ENCODE peak calls at places on chromosomes 6 and 20, in five cellular contexts. One of them, this sample, is unnamed.

GRCh38 chr20:32485770-32486248 is 99.3 kb downstream of the NOL4L start:
- ATAC-seq in activated CD4-positive, CD25-positive, alpha-beta regulatory T cell treated with anti-CD3 and anti-CD28 coated beads, Interleukin-2, amount 50 U/mL, for 24 hours: no peak
- ATAC-seq in sciatic nerve: no peak
- ATAC-seq in activated CD4-positive, alpha-beta T cell treated with anti-CD3 and anti-CD28 coated beads for 36 hours: no peak
- ATAC-seq in T-helper 17 cell: no peak
- ATAC-seq in this sample: no peak

GRCh38 chr20:33211817-33212424 is 5.2 kb upstream of the BPIFA3 start:
- ATAC-seq in activated CD4-positive, CD25-positive, alpha-beta regulatory T cell treated with anti-CD3 and anti-CD28 coated beads, Interleukin-2, amount 50 U/mL, for 24 hours: no peak
- ATAC-seq in sciatic nerve: no peak
- ATAC-seq in activated CD4-positive, alpha-beta T cell treated with anti-CD3 and anti-CD28 coated beads for 36 hours: peak; percentile 44
- ATAC-seq in T-helper 17 cell: no peak
- ATAC-seq in this sample: peak; percentile 63

GRCh38 chr6:134217110-134217509 is 100.8 kb downstream of the SGK1 start:
- ATAC-seq in activated CD4-positive, CD25-positive, alpha-beta regulatory T cell treated with anti-CD3 and anti-CD28 coated beads, Interleukin-2, amount 50 U/mL, for 24 hours: no peak
- ATAC-seq in sciatic nerve: no peak
- ATAC-seq in activated CD4-positive, alpha-beta T cell treated with anti-CD3 and anti-CD28 coated beads for 36 hours: no peak
- ATAC-seq in T-helper 17 cell: no peak
- ATAC-seq in this sample: peak; percentile 38

GRCh38 chr6:81894286-81894685 is 141.8 kb upstream of the TENT5A start:
- ATAC-seq in activated CD4-positive, CD25-positive, alpha-beta regulatory T cell treated with anti-CD3 and anti-CD28 coated beads, Interleukin-2, amount 50 U/mL, for 24 hours: no peak
- ATAC-seq in sciatic nerve: peak; percentile 89
- ATAC-seq in activated CD4-positive, alpha-beta T cell treated with anti-CD3 and anti-CD28 coated beads for 36 hours: no peak
- ATAC-seq in T-helper 17 cell: no peak
- ATAC-seq in this sample: no peak

GRCh38 chr6:105388392-105388791 is 14.5 kb downstream of the PREP start:
- ATAC-seq in activated CD4-positive, CD25-positive, alpha-beta regulatory T cell treated with anti-CD3 and anti-CD28 coated beads, Interleukin-2, amount 50 U/mL, for 24 hours: no peak
- ATAC-seq in sciatic nerve: no peak
- ATAC-seq in activated CD4-positive, alpha-beta T cell treated with anti-CD3 and anti-CD28 coated beads for 36 hours: no peak
- ATAC-seq in T-helper 17 cell: no peak
- ATAC-seq in this sample: no peak

GRCh38 chr6:131084982-131085381 is 21.9 kb upstream of the EPB41L2 start:
- ATAC-seq in activated CD4-positive, CD25-positive, alpha-beta regulatory T cell treated with anti-CD3 and anti-CD28 coated beads, Interleukin-2, amount 50 U/mL, for 24 hours: no peak
- ATAC-seq in sciatic nerve: no peak
- ATAC-seq in activated CD4-positive, alpha-beta T cell treated with anti-CD3 and anti-CD28 coated beads for 36 hours: no peak
- ATAC-seq in T-helper 17 cell: no peak
- ATAC-seq in this sample: no peak

GRCh38 chr6:168906251-168906845 is 347.3 kb downstream of the THBS2 start:
- ATAC-seq in activated CD4-positive, CD25-positive, alpha-beta regulatory T cell treated with anti-CD3 and anti-CD28 coated beads, Interleukin-2, amount 50 U/mL, for 24 hours: no peak
- ATAC-seq in sciatic nerve: no peak
- ATAC-seq in activated CD4-positive, alpha-beta T cell treated with anti-CD3 and anti-CD28 coated beads for 36 hours: no peak
- ATAC-seq in T-helper 17 cell: no peak
- ATAC-seq in this sample: peak; percentile 64

GRCh38 chr6:110307368-110307767 is 50.8 kb downstream of the METTL24 start:
- ATAC-seq in activated CD4-positive, CD25-positive, alpha-beta regulatory T cell treated with anti-CD3 and anti-CD28 coated beads, Interleukin-2, amount 50 U/mL, for 24 hours: no peak
- ATAC-seq in sciatic nerve: no peak
- ATAC-seq in activated CD4-positive, alpha-beta T cell treated with anti-CD3 and anti-CD28 coated beads for 36 hours: no peak
- ATAC-seq in T-helper 17 cell: no peak
- ATAC-seq in this sample: no peak

GRCh38 chr6:31350973-31351733 is 5.8 kb downstream of the HLA-B start:
- ATAC-seq in activated CD4-positive, CD25-positive, alpha-beta regulatory T cell treated with anti-CD3 and anti-CD28 coated beads, Interleukin-2, amount 50 U/mL, for 24 hours: peak; percentile 15
- ATAC-seq in sciatic nerve: no peak
- ATAC-seq in activated CD4-positive, alpha-beta T cell treated with anti-CD3 and anti-CD28 coated beads for 36 hours: peak; percentile 18
- ATAC-seq in T-helper 17 cell: peak; percentile 47
- ATAC-seq in this sample: no peak

GRCh38 chr20:59120491-59120890 is 43.1 kb upstream of the ZNF831 start:
- ATAC-seq in activated CD4-positive, CD25-positive, alpha-beta regulatory T cell treated with anti-CD3 and anti-CD28 coated beads, Interleukin-2, amount 50 U/mL, for 24 hours: no peak
- ATAC-seq in sciatic nerve: no peak
- ATAC-seq in activated CD4-positive, alpha-beta T cell treated with anti-CD3 and anti-CD28 coated beads for 36 hours: peak; percentile 10
- ATAC-seq in T-helper 17 cell: peak; percentile 42
- ATAC-seq in this sample: no peak

GRCh38 chr6:70241031-70241430 is 61.9 kb downstream of the COL9A1 start:
- ATAC-seq in activated CD4-positive, CD25-positive, alpha-beta regulatory T cell treated with anti-CD3 and anti-CD28 coated beads, Interleukin-2, amount 50 U/mL, for 24 hours: no peak
- ATAC-seq in sciatic nerve: no peak
- ATAC-seq in activated CD4-positive, alpha-beta T cell treated with anti-CD3 and anti-CD28 coated beads for 36 hours: no peak
- ATAC-seq in T-helper 17 cell: no peak
- ATAC-seq in this sample: no peak